ENCODE peak calls at places on chromosomes 3 and 15, in eight cellular contexts. R is foreskin fibroblast, W is HFFc6, C is astrocyte, K is nephron progenitor cell, O is GM06990, X is WTC11, D is glutamatergic neuron. T is an unnamed sample.

GRCh38 chr3:124257332-124257864 is 265.5 kb upstream of the ROPN1 start:
- DNase-seq in R (no peak), W (no peak), C (no peak), K (no peak), O (no peak), X (no peak), D (no peak), T (no peak)

GRCh38 chr3:191502583-191502982 is 41.6 kb downstream of the PYDC2 start:
- DNase-seq in R (no peak), W (peak; percentile 12), C (no peak), K (no peak), O (no peak), X (no peak), D (no peak), T (peak; percentile 26)

GRCh38 chr3:192090586-192090985 is 629.6 kb downstream of the PYDC2 start:
- DNase-seq in R (no peak), W (no peak), C (no peak), K (peak; percentile 6), O (no peak), X (peak; percentile 36), D (no peak), T (peak; percentile 15)

GRCh38 chr3:67719333-67719732 is 64.9 kb upstream of the SUCLG2 start:
- DNase-seq in R (peak; percentile 7), W (peak; percentile 49), C (peak; percentile 0), K (no peak), O (no peak), X (no peak), D (no peak), T (peak; percentile 17)

GRCh38 chr3:175005881-175006280 is 146.7 kb downstream of the NAALADL2 start:
- DNase-seq in R (peak; percentile 60), W (no peak), C (no peak), K (no peak), O (no peak), X (no peak), D (no peak), T (no peak)

GRCh38 chr3:178960191-178960590 is 111.4 kb downstream of the ZMAT3 start:
- DNase-seq in R (peak; percentile 41), W (no peak), C (no peak), K (no peak), O (no peak), X (no peak), D (no peak), T (no peak)

GRCh38 chr3:45224824-45225464 is 1.1 kb downstream of the TMEM158 start:
- DNase-seq in R (peak; percentile 89), W (peak; percentile 76), C (peak; percentile 46), K (peak; percentile 82), O (peak; percentile 26), X (peak; percentile 81), D (peak; percentile 90), T (peak; percentile 67)

GRCh38 chr3:23580337-23580736 is 225.4 kb upstream of the UBE2E1 start:
- DNase-seq in R (no peak), W (peak; percentile 71), C (peak; percentile 60), K (no peak), O (no peak), X (no peak), D (no peak), T (peak; percentile 83)

GRCh38 chr3:191470543-191470942 is 9.6 kb downstream of the PYDC2 start:
- DNase-seq in R (no peak), W (no peak), C (no peak), K (no peak), O (no peak), X (no peak), D (no peak), T (no peak)

GRCh38 chr15:40555876-40556275 is 9.0 kb downstream of the CCDC32 start:
- DNase-seq in R (no peak), W (no peak), C (no peak), K (no peak), O (no peak), X (no peak), D (no peak), T (no peak)

GRCh38 chr15:49062900-49063299 is 16.7 kb upstream of the SECISBP2L start:
- DNase-seq in R (no peak), W (no peak), C (no peak), K (peak; percentile 5), O (no peak), X (no peak), D (no peak), T (no peak)

GRCh38 chr3:126483321-126483761 is 7.7 kb upstream of the ZXDC start:
- DNase-seq in R (no peak), W (no peak), C (no peak), K (no peak), O (no peak), X (no peak), D (no peak), T (no peak)

GRCh38 chr3:37308247-37308646 is 133.9 kb upstream of the LRRFIP2 start:
- DNase-seq in R (peak; percentile 38), W (peak; percentile 15), C (no peak), K (no peak), O (no peak), X (no peak), D (no peak), T (peak; percentile 27)

GRCh38 chr15:66934315-66934930 is 131.0 kb upstream of the SMAD3 start:
- DNase-seq in R (no peak), W (no peak), C (no peak), K (no peak), O (no peak), X (no peak), D (no peak), T (no peak)

GRCh38 chr3:134333522-134334181 is 40.6 kb downstream of the AMOTL2 start:
- DNase-seq in R (peak; percentile 84), W (peak; percentile 92), C (peak; percentile 76), K (no peak), O (no peak), X (no peak), D (no peak), T (no peak)

GRCh38 chr3:10467904-10468610 is 37.3 kb downstream of the ATP2B2 start:
- DNase-seq in R (no peak), W (no peak), C (no peak), K (no peak), O (no peak), X (no peak), D (no peak), T (peak; percentile 42)

GRCh38 chr3:48695113-48695753 is 9.5 kb upstream of the NCKIPSD start:
- DNase-seq in R (peak; percentile 79), W (no peak), C (peak; percentile 58), K (peak; percentile 28), O (no peak), X (peak; percentile 80), D (peak; percentile 70), T (peak; percentile 77)

GRCh38 chr3:125647318-125648014 is 52.2 kb upstream of the OSBPL11 start:
- DNase-seq in R (no peak), W (no peak), C (no peak), K (no peak), O (no peak), X (no peak), D (no peak), T (peak; percentile 91)

GRCh38 chr3:177802151-177802900 is 605.0 kb upstream of the TBL1XR1 start:
- DNase-seq in R (peak; percentile 61), W (peak; percentile 34), C (peak; percentile 77), K (no peak), O (no peak), X (no peak), D (no peak), T (peak; percentile 51)

GRCh38 chr15:91271565-91272153 is 171.6 kb downstream of the SV2B start:
- DNase-seq in R (peak; percentile 79), W (peak; percentile 48), C (peak; percentile 11), K (peak; percentile 70), O (no peak), X (peak; percentile 64), D (peak; percentile 61), T (peak; percentile 69)

GRCh38 chr3:64388886-64389285 is 163.6 kb upstream of the PRICKLE2 start:
- DNase-seq in R (no peak), W (no peak), C (peak; percentile 54), K (no peak), O (no peak), X (no peak), D (no peak), T (no peak)

GRCh38 chr3:183385698-183386590 is 42.5 kb downstream of the MCF2L2 start:
- DNase-seq in R (peak; percentile 86), W (peak; percentile 68), C (peak; percentile 48), K (peak; percentile 54), O (peak; percentile 28), X (peak; percentile 48), D (peak; percentile 42), T (peak; percentile 78)

DNA sequence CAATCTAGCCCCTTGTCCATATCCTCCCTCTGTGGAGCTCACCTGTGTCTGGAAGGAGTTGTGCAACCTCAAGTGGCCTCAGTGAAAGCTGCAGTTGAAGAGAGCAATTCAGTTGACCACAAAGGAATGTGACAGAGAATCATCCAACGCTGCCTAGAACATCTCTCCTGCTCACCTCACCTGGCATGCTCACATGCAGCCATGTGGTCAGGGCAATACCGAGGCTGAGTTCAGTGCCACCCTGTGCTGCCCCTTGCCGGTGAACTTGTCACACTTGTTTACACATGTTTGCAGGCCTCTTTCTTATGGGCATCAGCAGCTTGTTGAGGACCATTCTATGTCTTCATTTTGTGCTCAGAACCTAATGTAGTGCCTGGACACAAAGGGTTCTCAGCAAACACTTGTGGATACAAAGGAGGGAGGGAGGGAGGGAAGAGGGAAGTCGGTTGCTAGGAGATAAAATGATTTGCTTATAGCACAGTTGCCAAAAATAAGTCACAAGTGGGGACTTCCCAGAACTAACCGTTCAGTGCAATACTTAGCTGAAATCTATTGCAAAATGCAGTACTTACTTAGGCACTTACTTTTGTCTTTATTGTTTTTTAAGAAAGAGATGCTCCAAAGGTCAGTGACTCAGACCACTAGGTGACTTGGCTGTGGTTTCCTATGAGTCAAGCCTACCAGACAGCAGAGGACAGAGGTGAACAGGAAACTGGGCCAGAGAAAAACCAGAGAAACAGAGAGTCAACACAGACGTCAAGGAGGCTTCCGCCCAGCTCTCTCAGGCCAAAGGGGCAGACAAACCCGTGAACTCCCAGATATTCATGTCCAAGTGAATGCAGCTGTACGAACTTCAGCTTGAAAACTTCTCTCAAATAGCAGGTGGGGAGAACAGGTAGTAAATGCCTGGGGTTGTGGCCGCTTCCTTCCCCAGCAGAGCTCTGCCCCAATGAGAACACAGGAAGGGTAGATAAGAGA is 227.8 kb upstream of the CTNNB1 start:
- DNase-seq in R (peak; percentile 56), W (peak; percentile 92), C (peak; percentile 96), K (no peak), O (peak; percentile 80), X (no peak), D (no peak), T (peak; percentile 98)
- TF ChIP-seq CTCF in R (no peak), W (no peak), C (no peak), K (no peak), O (peak; percentile 25), X (no peak), D (no peak), T (peak; percentile 11)

GRCh38 chr15:28901987-28902745 is 16.4 kb downstream of the APBA2 start:
- DNase-seq in R (no peak), W (no peak), C (no peak), K (no peak), O (no peak), X (peak; percentile 59), D (no peak), T (no peak)
- TF ChIP-seq CTCF in R (no peak), W (peak; percentile 34), C (no peak), K (no peak), O (peak; percentile 5), X (peak; percentile 33), D (no peak), T (no peak)

GRCh38 chr15:89893027-89893426 is 767 bp downstream of the AP3S2 start:
- DNase-seq in R (no peak), W (no peak), C (no peak), K (no peak), O (no peak), X (no peak), D (no peak), T (no peak)
- TF ChIP-seq CTCF in R (no peak), W (no peak), C (no peak), K (no peak), O (no peak), X (no peak), D (no peak), T (no peak)

GRCh38 chr3:111210003-111210699 is 138.5 kb downstream of the NECTIN3 start:
- DNase-seq in R (peak; percentile 83), W (peak; percentile 85), C (peak; percentile 42), K (no peak), O (no peak), X (no peak), D (no peak), T (peak; percentile 46)
- TF ChIP-seq CTCF in R (no peak), W (peak; percentile 67), C (no peak), K (no peak), O (no peak), X (no peak), D (no peak), T (no peak)

T was measured in MCF 10A.